ENCODE peak calls at places on chromosomes 1 and 21, in eight cellular contexts. P, N, H, K, G, J, D and Q are unnamed samples.

GRCh38 chr1:61043010-61043820 is 39.1 kb upstream of the NFIA start:
- DNase-seq in P (peak; percentile 91), N (peak; percentile 74), H (no peak), K (peak; percentile 91), G (peak; percentile 48), J (peak; percentile 39), D (peak; percentile 82), Q (peak; percentile 34)

GRCh38 chr1:10074855-10075418 is 42.2 kb downstream of the UBE4B start:
- DNase-seq in P (no peak), N (no peak), H (no peak), K (no peak), G (peak; percentile 18), J (no peak), D (no peak), Q (no peak)

GRCh38 chr1:93615201-93616150 is 66.2 kb downstream of the BCAR3 start:
- DNase-seq in P (no peak), N (no peak), H (no peak), K (peak; percentile 72), G (peak; percentile 77), J (no peak), D (peak; percentile 71), Q (no peak)

GRCh38 chr1:187096689-187097088 is 267.9 kb downstream of the PLA2G4A start:
- DNase-seq in P (no peak), N (no peak), H (no peak), K (no peak), G (peak; percentile 28), J (no peak), D (no peak), Q (no peak)

GRCh38 chr21:17989780-17990179 is 170.6 kb upstream of the C21orf91 start:
- DNase-seq in P (no peak), N (no peak), H (no peak), K (no peak), G (no peak), J (no peak), D (no peak), Q (no peak)

GRCh38 chr1:180131510-180131909 is 23.2 kb upstream of the QSOX1 start:
- DNase-seq in P (no peak), N (no peak), H (no peak), K (no peak), G (peak; percentile 98), J (peak; percentile 3), D (peak; percentile 86), Q (no peak)

GRCh38 chr1:92797297-92797696 is 12.4 kb upstream of the EVI5 start:
- DNase-seq in P (no peak), N (no peak), H (no peak), K (no peak), G (peak; percentile 74), J (no peak), D (no peak), Q (no peak)

GRCh38 chr1:56456426-56457101 is 122.8 kb downstream of the PLPP3 start:
- DNase-seq in P (peak; percentile 46), N (no peak), H (no peak), K (no peak), G (peak; percentile 84), J (no peak), D (peak; percentile 22), Q (no peak)

GRCh38 chr21:31284797-31285397 is 59.2 kb downstream of the TIAM1 start:
- DNase-seq in P (no peak), N (no peak), H (no peak), K (no peak), G (peak; percentile 37), J (no peak), D (peak; percentile 35), Q (no peak)

GRCh38 chr1:228794173-228794572 is 58.9 kb downstream of the RHOU start:
- DNase-seq in P (no peak), N (no peak), H (no peak), K (peak; percentile 51), G (no peak), J (no peak), D (no peak), Q (no peak)